ENCODE peak calls at places on chromosomes 3 and 15, in eight cellular contexts. D is IMR-90, F is neuronal stem cell, S is germinal center, K is aorta, A is ELR, V is Peyer's patch, T is NCI-H774. W is an unnamed sample.

GRCh38 chr3:169528289-169528688 is 135.2 kb downstream of the MECOM start:
- DNase-seq in D (peak), F (no peak), S (no peak), K (no peak), A (no peak), V (no peak), T (no peak), W (no peak)

GRCh38 chr3:197482001-197482400 is 73.8 kb downstream of the BDH1 start:
- DNase-seq in D (peak), F (no peak), S (no peak), K (no peak), A (peak), V (no peak), T (no peak), W (no peak)

GRCh38 chr3:89360155-89360554 is 252.7 kb downstream of the EPHA3 start:
- DNase-seq in D (peak), F (no peak), S (no peak), K (no peak), A (peak), V (no peak), T (no peak), W (no peak)

GRCh38 chr3:127787071-127787490 is 35.2 kb downstream of the MGLL start:
- DNase-seq in D (no peak), F (no peak), S (no peak), K (no peak), A (no peak), V (peak), T (no peak), W (no peak)

GRCh38 chr3:32794487-32795308 is 23.1 kb upstream of the TRIM71 start:
- DNase-seq in D (peak), F (no peak), S (no peak), K (no peak), A (peak), V (no peak), T (no peak), W (no peak)

GRCh38 chr15:101063891-101064794 is 145.0 kb downstream of the LRRK1 start:
- DNase-seq in D (no peak), F (no peak), S (no peak), K (peak), A (no peak), V (peak), T (no peak), W (no peak)

GRCh38 chr3:101791778-101792177 is 12.8 kb downstream of the NXPE3 start:
- DNase-seq in D (no peak), F (no peak), S (no peak), K (no peak), A (no peak), V (no peak), T (no peak), W (no peak)

GRCh38 chr15:58453931-58454793 is 22.4 kb downstream of the LIPC start:
- DNase-seq in D (no peak), F (no peak), S (no peak), K (no peak), A (no peak), V (no peak), T (no peak), W (no peak)

GRCh38 chr3:45915518-45916231 is 27.6 kb upstream of the CXCR6 start:
- DNase-seq in D (peak), F (no peak), S (peak), K (no peak), A (peak), V (peak), T (no peak), W (peak)

GRCh38 chr3:153180860-153181372 is 18.9 kb downstream of the RAP2B start:
- DNase-seq in D (no peak), F (no peak), S (no peak), K (no peak), A (no peak), V (no peak), T (no peak), W (no peak)

GRCh38 chr3:71400986-71401451 is 182.5 kb downstream of the FOXP1 start:
- DNase-seq in D (no peak), F (no peak), S (no peak), K (no peak), A (no peak), V (no peak), T (no peak), W (no peak)